ENCODE peak calls at places on chromosome 3, in ten cellular contexts. V is activated T-helper 1 cell treated with Interleukin-2 at 50 U/mL for 16 hours, E is AG10803, T is T1000, N is left lung, A is H7, J is NCI-H524 treated with DMSO at 0.1 percent for 48 hours, P is KG1, B is heart left ventricle, Z is AG08396. Y is an unnamed sample.

GRCh38 chr3:73499787-73500186 is 125.0 kb downstream of the PDZRN3 start:
- DNase-seq in V (no peak), Z (no peak), P (no peak), B (no peak), A (no peak), E (peak), T (no peak), J (no peak), N (no peak), Y (no peak)

GRCh38 chr3:52845691-52846426 is 11.0 kb upstream of the MUSTN1 start:
- DNase-seq in V (no peak), E (no peak), T (no peak), J (no peak), Z (no peak), N (no peak), B (no peak), P (no peak), A (peak), Y (no peak)

GRCh38 chr3:40169983-40170382 is 139.5 kb upstream of the EIF1B start:
- DNase-seq in J (no peak), Z (no peak), V (no peak), E (no peak), N (no peak), T (no peak), B (no peak), P (no peak), A (no peak), Y (no peak)

GRCh38 chr3:194447657-194448056 is 39.1 kb downstream of the ATP13A3 start:
- DNase-seq in N (no peak), Z (no peak), B (no peak), A (no peak), T (no peak), J (no peak), E (no peak), V (no peak), P (no peak), Y (no peak)

GRCh38 chr3:45236964-45237363 is 10.9 kb upstream of the TMEM158 start:
- DNase-seq in N (no peak), A (no peak), T (no peak), E (no peak), P (no peak), V (no peak), Z (no peak), B (no peak), J (no peak), Y (no peak)

GRCh38 chr3:19065027-19065426 is 83.3 kb upstream of the KCNH8 start:
- DNase-seq in N (no peak), J (no peak), T (no peak), V (no peak), B (no peak), E (no peak), Z (no peak), A (peak), P (no peak), Y (peak)

GRCh38 chr3:14803981-14804834 is 14.6 kb upstream of the FGD5 start:
- DNase-seq in T (no peak), N (peak), Z (no peak), P (no peak), E (no peak), A (no peak), J (no peak), V (no peak), B (peak), Y (no peak)

GRCh38 chr3:52670621-52671521 is 14.8 kb downstream of the PBRM1 start:
- DNase-seq in T (peak), Z (peak), J (no peak), B (no peak), E (peak), P (no peak), A (no peak), N (peak), V (no peak), Y (no peak)

GRCh38 chr3:54900954-54901591 is 26.8 kb downstream of the LRTM1 start:
- DNase-seq in E (peak), P (no peak), T (no peak), N (no peak), Z (no peak), J (no peak), A (no peak), B (no peak), V (no peak), Y (no peak)

GRCh38 chr3:134060561-134061385 is 31.0 kb upstream of the SLCO2A1 start:
- DNase-seq in T (no peak), J (no peak), N (no peak), P (no peak), V (no peak), A (no peak), Z (no peak), B (no peak), E (no peak), Y (no peak)

GRCh38 chr3:187567741-187568140 is 102.5 kb downstream of the SST start:
- DNase-seq in V (no peak), N (no peak), P (no peak), A (peak), E (peak), T (no peak), B (no peak), J (no peak), Z (peak), Y (no peak)

GRCh38 chr3:158486200-158486599 is 84.8 kb upstream of the MLF1 start:
- DNase-seq in P (no peak), E (no peak), J (no peak), V (no peak), B (no peak), A (no peak), Z (no peak), N (no peak), T (no peak), Y (no peak)

GRCh38 chr3:45092132-45093031 is 53.8 kb downstream of the CDCP1 start:
- DNase-seq in B (no peak), T (peak), P (no peak), N (no peak), Z (peak), A (no peak), V (no peak), J (no peak), E (peak), Y (no peak)

GRCh38 chr3:39267631-39268553 is 11.9 kb downstream of the CX3CR1 start:
- DNase-seq in T (no peak), J (no peak), B (no peak), V (peak), A (no peak), Z (no peak), N (no peak), P (no peak), E (no peak), Y (no peak)

GRCh38 chr3:69102384-69102783 is 17.6 kb downstream of the ARL6IP5 start:
- DNase-seq in B (no peak), P (no peak), E (no peak), V (no peak), T (no peak), A (no peak), J (no peak), Z (no peak), N (no peak), Y (no peak)

GRCh38 chr3:89426060-89426459 is 318.6 kb downstream of the EPHA3 start:
- DNase-seq in T (no peak), N (no peak), A (no peak), B (no peak), V (no peak), E (no peak), J (no peak), P (no peak), Z (no peak), Y (no peak)

GRCh38 chr3:128875556-128876120 is 3.8 kb upstream of the ACAD9 start:
- DNase-seq in A (peak), E (no peak), V (peak), N (peak), T (no peak), J (peak), P (peak), B (peak), Z (peak), Y (peak)

Y was measured in NCI-H2171 treated with DMSO at 0.1 percent for 48 hours.